ENCODE peak calls at places on chromosomes 6 and 20, in four cellular contexts. I is CD8-positive, alpha-beta T cell; M is upper lobe of left lung; F is colonic mucosa. S is an unnamed sample.

GRCh38 chr6:112931835-112932234 is 584.7 kb downstream of the RFPL4B start:
- DNase-seq in M (no peak), I (no peak), F (no peak), S (no peak)

GRCh38 chr6:28943557-28944411 is 20.0 kb upstream of the TRIM27 start:
- DNase-seq in I (peak; percentile 62), F (peak; percentile 86), M (peak; percentile 77), S (no peak)

GRCh38 chr6:25223421-25224052 is 55.6 kb upstream of the CARMIL1 start:
- DNase-seq in I (peak; percentile 66), F (peak; percentile 81), M (peak; percentile 34), S (no peak)

GRCh38 chr6:136226027-136226673 is 24.0 kb downstream of the MTFR2 start:
- DNase-seq in F (peak; percentile 56), I (peak; percentile 60), M (peak; percentile 76), S (no peak)

GRCh38 chr20:21089421-21089820 is 16.7 kb downstream of the LINC00237 start:
- DNase-seq in I (no peak), M (no peak), F (no peak), S (no peak)

GRCh38 chr6:38131527-38131965 is 312.0 kb downstream of the ZFAND3 start:
- DNase-seq in F (no peak), M (no peak), I (no peak), S (no peak)

GRCh38 chr6:109023348-109023925 is 71.2 kb downstream of the SESN1 start:
- DNase-seq in I (no peak), F (no peak), M (no peak), S (no peak)

GRCh38 chr6:26056583-26057350 is 30.5 kb upstream of the HFE start:
- DNase-seq in M (peak; percentile 43), F (peak; percentile 58), I (peak; percentile 4), S (no peak)

GRCh38 chr20:15726416-15726815 is 846.8 kb downstream of the KIF16B start:
- DNase-seq in I (no peak), M (no peak), F (no peak), S (no peak)

GRCh38 chr6:137832110-137832509 is 34.9 kb upstream of the TNFAIP3 start:
- DNase-seq in M (no peak), I (no peak), F (no peak), S (no peak)

GRCh38 chr6:24949020-24949569 is 13.3 kb upstream of the RIPOR2 start:
- DNase-seq in M (no peak), I (peak; percentile 63), F (no peak), S (peak; percentile 11)

GRCh38 chr6:57265755-57266221 is 43.7 kb upstream of the RAB23 start:
- DNase-seq in M (no peak), F (no peak), I (no peak), S (no peak)

GRCh38 chr6:53347250-53347920 is 1.4 kb downstream of the ELOVL5 start:
- DNase-seq in F (peak; percentile 22), M (no peak), I (peak; percentile 24), S (no peak)

GRCh38 chr6:73624896-73625295 is 28.9 kb downstream of the SLC17A5 start:
- DNase-seq in I (no peak), M (no peak), F (no peak), S (no peak)

GRCh38 chr20:15191082-15191723 is 853.8 kb upstream of the FLRT3 start:
- DNase-seq in M (no peak), F (no peak), I (no peak), S (no peak)

GRCh38 chr6:3796396-3796795 is 44.9 kb upstream of the PXDC1 start:
- DNase-seq in F (no peak), I (no peak), M (no peak), S (no peak)

GRCh38 chr20:33772439-33772838 is 38.7 kb upstream of the CHMP4B start:
- DNase-seq in F (no peak), I (no peak), M (no peak), S (no peak)

GRCh38 chr6:135230702-135231468 is 49.8 kb downstream of the MYB start:
- DNase-seq in F (no peak), I (no peak), M (no peak), S (no peak)

GRCh38 chr20:1802385-1803215 is 92.6 kb upstream of the SIRPA start:
- DNase-seq in M (peak; percentile 73), F (peak; percentile 70), I (peak; percentile 36), S (no peak)

GRCh38 chr6:147906361-147906760 is 397.9 kb downstream of the SAMD5 start:
- DNase-seq in M (no peak), F (no peak), I (no peak), S (no peak)

GRCh38 chr6:42627674-42628073 is 63.8 kb downstream of the UBR2 start:
- DNase-seq in I (no peak), F (peak; percentile 31), M (no peak), S (no peak)

DNA sequence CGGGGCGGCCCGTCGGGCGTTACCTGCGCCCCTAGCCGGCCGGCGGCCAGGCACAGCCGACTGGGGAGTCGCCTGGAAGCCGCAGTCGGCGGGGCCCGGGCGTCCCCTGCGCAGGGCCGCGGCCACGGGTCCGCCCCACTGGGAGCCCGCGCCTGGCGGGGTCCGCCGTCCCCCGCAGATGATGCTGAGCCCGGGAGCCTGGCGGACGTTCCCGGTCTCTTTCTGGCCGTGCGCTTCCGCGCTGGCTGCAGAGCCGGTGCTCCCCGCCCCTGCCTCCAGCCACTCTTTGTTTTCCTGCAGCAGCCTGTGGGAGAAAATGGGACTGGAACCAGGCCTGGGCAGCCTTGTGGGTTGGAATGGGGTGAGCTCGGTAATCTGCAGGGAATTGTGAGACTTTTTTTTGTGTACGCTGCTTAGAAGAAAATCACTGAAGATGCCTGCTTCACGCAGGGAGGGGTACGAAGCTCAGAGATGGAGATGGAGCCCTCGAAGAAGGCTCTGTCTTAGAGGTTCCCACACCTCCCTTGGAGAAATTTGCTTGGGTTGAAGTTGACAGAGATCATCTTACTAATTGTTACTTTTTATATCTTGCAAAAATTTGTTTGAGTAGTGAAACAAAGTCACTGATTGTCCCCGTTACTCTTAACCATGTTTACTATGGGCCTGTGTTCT is 752 bp downstream of the PYGB start:
- DNase-seq in M (no peak), F (peak; percentile 46), I (no peak), S (no peak)
- TF ChIP-seq CTCF in M (no peak), F (no peak), I (no peak), S (no peak)

DNA sequence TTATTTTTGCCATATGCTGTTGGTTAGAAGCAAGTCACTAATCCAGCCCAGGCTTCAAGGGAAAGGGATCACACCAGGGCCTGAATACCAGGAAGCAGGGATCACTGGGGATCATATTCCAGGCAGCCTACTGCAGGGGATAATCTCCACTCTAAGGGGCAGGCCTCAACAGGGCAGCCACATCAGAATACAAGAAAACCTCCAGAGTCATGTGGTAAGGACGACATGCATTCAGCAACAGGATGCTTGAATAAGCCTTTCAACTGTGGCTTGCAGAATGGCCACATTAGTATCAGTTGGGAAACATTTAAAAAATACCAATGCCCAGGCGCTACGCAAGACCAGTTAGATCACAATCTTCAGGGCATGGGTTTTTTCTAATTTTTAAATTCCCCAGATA is 109.1 kb downstream of the LY86 start:
- DNase-seq in M (no peak), I (no peak), F (no peak), S (no peak)
- H3K4me1 ChIP-seq in M (peaks cover 42% of the 10 kb centered on the region), I (no peaks in the 10 kb centered on the region), F (peaks cover 36% of the 10 kb centered on the region), S (peaks cover 69% of the 10 kb centered on the region)

DNA sequence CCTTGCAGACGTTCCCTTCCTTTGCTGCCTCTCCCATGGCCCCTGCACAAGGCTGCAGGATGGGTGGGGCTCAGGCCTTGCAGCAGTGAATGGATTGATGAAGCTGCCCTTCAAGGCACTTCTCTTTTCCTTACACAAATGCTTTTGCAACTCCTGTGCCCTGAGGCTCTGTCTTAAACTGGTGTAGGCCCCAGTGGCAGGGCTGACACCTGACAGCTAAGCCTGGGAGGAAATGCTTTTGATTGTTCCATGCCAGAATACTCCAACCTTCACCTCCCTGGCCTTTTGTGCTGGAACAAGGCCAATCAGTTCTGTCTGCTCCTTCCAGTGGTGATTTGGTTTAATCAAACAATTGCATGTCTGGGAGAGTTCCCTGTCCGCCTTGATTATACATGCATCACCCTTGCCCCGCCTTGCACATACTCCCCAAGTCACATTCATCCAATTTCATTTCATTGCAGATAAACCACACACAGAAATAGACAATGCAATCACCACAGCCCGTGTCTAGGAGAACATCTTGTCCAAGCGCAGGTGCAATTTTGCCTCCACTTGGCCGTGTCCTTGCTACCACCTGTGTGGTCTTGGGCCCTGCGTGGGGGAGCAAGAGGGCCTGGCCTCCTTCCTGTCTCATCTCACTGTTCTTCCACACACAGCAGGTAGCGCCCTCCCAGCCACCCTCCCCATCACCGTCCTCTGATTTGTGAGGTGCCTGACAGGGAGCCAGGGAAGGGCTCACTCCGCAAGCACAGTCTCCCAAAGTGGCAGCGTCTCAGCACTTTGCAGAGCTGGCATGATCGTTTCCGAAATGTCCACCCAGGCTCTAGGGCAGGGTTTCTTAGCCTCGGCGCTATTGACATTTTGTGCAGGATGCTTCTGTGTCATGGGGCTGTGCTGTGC is 120.4 kb downstream of the CDH26 start:
- DNase-seq in I (no peak), F (no peak), M (peak; percentile 47), S (no peak)
- H3K27ac ChIP-seq in I (no peak overlapping the region), F (no peak overlapping the region), M (no peak overlapping the region), S (no peak overlapping the region)

DNA sequence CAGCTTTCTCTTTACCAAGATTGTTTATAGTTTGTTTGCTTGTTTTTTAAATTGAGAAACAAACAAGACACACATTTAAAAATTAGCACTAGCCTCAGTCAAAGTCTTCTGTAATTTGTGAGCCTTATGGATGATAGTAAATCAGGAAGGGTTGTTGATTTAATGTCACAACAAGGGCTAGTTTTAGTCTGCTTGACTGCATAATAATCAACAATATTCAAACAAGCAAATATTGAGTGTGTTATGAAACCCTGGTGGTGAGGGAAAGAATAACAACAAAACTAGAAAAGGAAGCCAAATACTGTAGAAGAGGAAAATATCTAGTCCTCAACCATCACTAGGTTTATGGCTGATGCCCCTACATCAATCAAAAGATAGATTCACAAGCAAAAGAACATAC is 228.6 kb downstream of the TBC1D7 start:
- DNase-seq in I (no peak), M (no peak), F (no peak), S (no peak)
- TF ChIP-seq CTCF in I (no peak), M (no peak), F (no peak), S (no peak)

GRCh38 chr6:36979343-36979742 is 6.7 kb downstream of the MTCH1 start:
- DNase-seq in F (peak; percentile 34), I (peak; percentile 33), M (peak; percentile 53), S (no peak)

GRCh38 chr6:36977470-36977941 is 8.5 kb downstream of the MTCH1 start:
- DNase-seq in F (no peak), M (no peak), I (no peak), S (no peak)

GRCh38 chr6:36976931-36977330 is 9.1 kb downstream of the MTCH1 start:
- DNase-seq in F (no peak), I (no peak), M (no peak), S (no peak)

GRCh38 chr6:36980129-36980528 is 5.9 kb downstream of the MTCH1 start:
- DNase-seq in M (no peak), F (no peak), I (no peak), S (no peak)

DNA sequence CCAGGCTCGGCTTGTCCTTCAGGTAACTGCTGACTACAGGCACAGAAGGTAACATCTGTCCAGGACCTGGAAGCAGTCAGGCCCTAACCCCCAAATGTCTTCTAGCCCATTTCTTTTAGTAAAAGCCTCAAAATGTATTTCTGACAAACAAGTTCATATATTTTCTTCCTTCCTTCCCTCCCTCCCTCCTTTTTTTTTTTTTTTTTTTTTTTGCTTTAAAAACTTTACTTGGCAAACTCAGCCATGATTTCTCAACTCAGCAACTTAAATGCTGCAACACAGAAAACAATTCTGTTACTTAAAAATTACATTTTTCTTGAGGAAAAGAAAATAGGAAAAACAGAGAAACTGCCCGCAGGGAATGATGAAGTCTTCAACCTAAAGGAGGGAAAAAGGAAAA is 7.3 kb downstream of the MTCH1 start:
- DNase-seq in M (no peak), F (no peak), I (no peak), S (no peak)
- H3K4me1 ChIP-seq in M (peaks cover 33% of the 10 kb centered on the region), F (no peaks in the 10 kb centered on the region), I (peaks cover 20% of the 10 kb centered on the region), S (peaks cover 6% of the 10 kb centered on the region)

GRCh38 chr6:166005846-166006592 is 161.6 kb downstream of the TBXT start:
- DNase-seq in F (peak; percentile 32), M (no peak), I (no peak), S (no peak)
- H3K27ac ChIP-seq in F (no peak overlapping the region), M (no peak overlapping the region), I (no peak overlapping the region), S (peak overlapping the region; percentile 74)

GRCh38 chr6:87155272-87155919 is at the start of gene ZNF292:
- DNase-seq in F (peak; percentile 99), I (peak; percentile 90), M (peak; percentile 98), S (peak; percentile 94)
- TF ChIP-seq CTCF in F (no peak), I (no peak), M (no peak), S (no peak)

S was measured in esophagus squamous epithelium.